ENCODE peak calls at places on chromosomes 7 and 10, in five cellular contexts. I is Peyer's patch; B is transverse colon; Z is CD8-positive, alpha-beta memory T cell; Q is bronchial epithelial cell. N is an unnamed sample. For H3K27me3, the result is how much of the 10 kb centered on the place peaks cover.

GRCh38 chr7:94368371-94368791 is 26.3 kb upstream of the COL1A2 start:
- DNase-seq in I (no peak), B (no peak), Z (no peak), Q (peak), N (peak)

GRCh38 chr10:21421794-21422193 is 103.7 kb downstream of the SKIDA1 start:
- DNase-seq in I (no peak), B (no peak), Z (no peak), Q (no peak), N (no peak)

GRCh38 chr10:33758299-33758698 is 423.8 kb upstream of the NRP1 start:
- DNase-seq in I (no peak), B (no peak), Z (no peak), Q (no peak), N (no peak)

GRCh38 chr7:27243340-27244163 is 950 bp downstream of the EVX1 start:
- DNase-seq in I (no peak), B (peak), Z (no peak), Q (no peak), N (no peak)

GRCh38 chr7:153550173-153550572 is 502.0 kb upstream of the DPP6 start:
- DNase-seq in I (no peak), B (no peak), Z (no peak), Q (peak), N (peak)

GRCh38 chr7:132614428-132615076 is 38.3 kb upstream of the PLXNA4 start:
- DNase-seq in I (no peak), B (peak), Z (no peak), Q (no peak), N (no peak)

GRCh38 chr7:66522518-66522917 is 106.2 kb upstream of the KCTD7 start:
- DNase-seq in I (no peak), B (no peak), Z (no peak), Q (no peak), N (no peak)

GRCh38 chr7:38658916-38659315 is 27.7 kb upstream of the AMPH start:
- DNase-seq in I (no peak), B (no peak), Z (no peak), Q (peak), N (peak)

GRCh38 chr7:132596588-132596987 is 20.3 kb upstream of the PLXNA4 start:
- DNase-seq in I (no peak), B (no peak), Z (no peak), Q (no peak), N (no peak)

GRCh38 chr7:3297105-3297819 is 3.8 kb upstream of the SDK1 start:
- DNase-seq in I (no peak), B (no peak), Z (no peak), Q (no peak), N (no peak)

GRCh38 chr7:22601028-22601795 is 101.2 kb upstream of the STEAP1B start:
- DNase-seq in I (no peak), B (no peak), Z (no peak), Q (no peak), N (no peak)

GRCh38 chr7:30789334-30789711 is 18.1 kb downstream of the MINDY4 start:
- DNase-seq in I (no peak), B (no peak), Z (no peak), Q (peak), N (peak)

GRCh38 chr7:166370-167060 is 25.9 kb upstream of the FAM20C start:
- DNase-seq in I (no peak), B (no peak), Z (no peak), Q (no peak), N (no peak)

GRCh38 chr10:42549851-42550250 is 88.5 kb downstream of the ZNF33B start:
- DNase-seq in I (no peak), B (no peak), Z (no peak), Q (no peak), N (no peak)

GRCh38 chr7:73477376-73477775 is 43.8 kb downstream of the FZD9 start:
- DNase-seq in I (no peak), B (no peak), Z (no peak), Q (no peak), N (no peak)

GRCh38 chr7:154438571-154438970 is 386.4 kb downstream of the DPP6 start:
- DNase-seq in I (no peak), B (no peak), Z (no peak), Q (no peak), N (no peak)

GRCh38 chr7:112050205-112050881 is 155.9 kb downstream of the DOCK4 start:
- DNase-seq in I (no peak), B (no peak), Z (no peak), Q (no peak), N (no peak)

GRCh38 chr10:126570631-126571170 is 99.8 kb downstream of the C10orf90 start:
- DNase-seq in I (no peak), B (no peak), Z (no peak), Q (no peak), N (no peak)

GRCh38 chr10:80196270-80196949 is 8.9 kb downstream of the ANXA11 start:
- DNase-seq in I (peak), B (peak), Z (peak), Q (peak), N (peak)

GRCh38 chr7:39650676-39651075 is 27.3 kb downstream of the RALA start:
- DNase-seq in I (no peak), B (no peak), Z (no peak), Q (no peak), N (no peak)

GRCh38 chr10:98172073-98172472 is 37.6 kb downstream of the R3HCC1L start:
- DNase-seq in I (no peak), B (no peak), Z (no peak), Q (no peak), N (no peak)

GRCh38 chr7:77460057-77460486 is 43.9 kb upstream of the GSAP start:
- DNase-seq in I (no peak), B (peak), Z (no peak), Q (peak), N (no peak)

GRCh38 chr10:131590567-131590966 is 279.0 kb upstream of the TCERG1L start:
- DNase-seq in I (no peak), B (no peak), Z (no peak), Q (no peak), N (no peak)

GRCh38 chr10:60353519-60354258 is 36.0 kb downstream of the ANK3 start:
- DNase-seq in I (no peak), B (no peak), Z (no peak), Q (no peak), N (no peak)

GRCh38 chr7:43535031-43535451 is 47.9 kb upstream of the STK17A start:
- DNase-seq in I (no peak), B (no peak), Z (no peak), Q (no peak), N (no peak)

GRCh38 chr10:117174439-117175214 is 22.7 kb upstream of the KCNK18 start:
- DNase-seq in I (peak), B (peak), Z (peak), Q (peak), N (peak)

GRCh38 chr10:80945267-80945880 is 407.7 kb downstream of the SH2D4B start:
- DNase-seq in I (no peak), B (no peak), Z (no peak), Q (peak), N (no peak)

GRCh38 chr10:70797840-70798239 is 12.7 kb upstream of the TBATA start:
- DNase-seq in I (no peak), B (no peak), Z (no peak), Q (no peak), N (no peak)

GRCh38 chr7:122881324-122881723 is 4.9 kb downstream of the CADPS2 start:
- DNase-seq in I (no peak), B (no peak), Z (no peak), Q (no peak), N (no peak)

GRCh38 chr7:130274983-130275649 is 8.5 kb downstream of the CPA2 start:
- DNase-seq in I (no peak), B (no peak), Z (no peak), Q (no peak), N (no peak)

GRCh38 chr7:130272456-130273080 is 5.9 kb downstream of the CPA2 start:
- DNase-seq in I (no peak), B (no peak), Z (no peak), Q (peak), N (peak)

GRCh38 chr7:130270947-130271790 is 4.5 kb downstream of the CPA2 start:
- DNase-seq in I (no peak), B (no peak), Z (no peak), Q (no peak), N (no peak)

GRCh38 chr7:130273863-130274262 is 7.2 kb downstream of the CPA2 start:
- DNase-seq in I (no peak), B (no peak), Z (no peak), Q (no peak), N (no peak)

DNA sequence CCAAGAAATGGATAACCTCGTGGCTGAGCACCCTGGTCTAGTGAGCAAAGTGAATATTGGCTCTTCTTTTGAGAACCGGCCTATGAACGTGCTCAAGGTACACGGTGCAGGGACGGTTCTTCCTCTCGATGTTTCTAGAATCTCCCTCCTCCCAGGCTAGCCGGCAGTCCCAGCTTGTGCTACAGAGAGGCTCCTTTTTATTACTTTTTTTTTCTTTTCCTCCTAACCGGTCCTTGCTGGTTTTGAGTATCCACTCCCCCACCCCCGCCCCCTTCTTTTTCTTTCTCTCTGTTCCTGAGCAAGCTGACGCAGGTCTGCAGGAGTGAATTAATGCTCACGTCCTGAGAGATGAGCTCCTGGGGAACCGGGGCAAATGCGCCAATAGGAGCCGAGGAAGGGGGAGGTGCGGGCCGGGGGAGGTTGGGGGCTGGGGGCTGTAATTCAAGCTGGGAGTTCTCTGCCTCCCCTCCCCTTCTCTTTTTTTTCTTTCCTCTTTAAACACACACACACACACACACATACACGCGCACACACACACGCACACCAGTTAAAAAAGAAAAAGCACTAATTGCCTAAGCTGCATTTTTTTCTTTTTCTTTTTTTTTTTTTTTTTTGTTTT is 6.5 kb downstream of the CPA2 start:
- DNase-seq in I (no peak), B (no peak), Z (no peak), Q (peak), N (peak)
- H3K27me3 ChIP-seq in I (under half), B (under half), Z (under half), Q (under half), N (under half)

GRCh38 chr10:88961266-88961665 is 8.7 kb upstream of the ACTA2 start:
- DNase-seq in I (no peak), B (no peak), Z (no peak), Q (no peak), N (no peak)

GRCh38 chr10:88954458-88955083 is 2.0 kb upstream of the ACTA2 start:
- DNase-seq in I (no peak), B (no peak), Z (no peak), Q (no peak), N (no peak)

GRCh38 chr10:88960854-88961253 is 8.3 kb upstream of the ACTA2 start:
- DNase-seq in I (no peak), B (no peak), Z (no peak), Q (peak), N (peak)

GRCh38 chr10:88962336-88962735 is 9.8 kb upstream of the ACTA2 start:
- DNase-seq in I (no peak), B (no peak), Z (peak), Q (no peak), N (no peak)

GRCh38 chr10:88958721-88959120 is 6.1 kb upstream of the ACTA2 start:
- DNase-seq in I (no peak), B (no peak), Z (no peak), Q (peak), N (peak)
- H3K27me3 ChIP-seq in I (under half), B (under half), Z (under half), Q (under half), N (under half)

DNA sequence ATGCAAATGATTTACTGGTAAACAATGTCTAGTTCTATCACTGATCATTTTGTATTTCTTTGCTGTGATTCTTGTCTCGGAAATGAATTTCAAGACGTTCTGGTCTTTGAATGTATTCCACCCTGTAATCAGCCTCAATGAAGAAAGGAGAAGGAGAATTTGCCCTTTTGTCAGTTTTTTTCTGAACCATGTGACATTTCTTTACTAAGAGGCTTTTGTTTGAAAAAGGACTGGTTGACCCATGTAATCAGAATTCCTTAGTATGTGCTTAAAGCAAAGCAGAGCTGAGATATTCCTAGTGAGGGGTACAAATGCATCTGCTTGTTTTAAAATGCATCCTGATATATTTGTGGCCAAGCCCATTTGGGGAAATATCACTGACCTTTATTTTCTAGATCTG is 581.6 kb downstream of the ETV1 start:
- DNase-seq in I (no peak), B (no peak), Z (no peak), Q (no peak), N (no peak)
- H3K27me3 ChIP-seq in I (under half), B (under half), Z (under half), Q (under half), N (under half)

GRCh38 chr7:128206017-128206746 is 34.9 kb upstream of the LEP start:
- DNase-seq in I (no peak), B (no peak), Z (no peak), Q (no peak), N (no peak)
- H3K27me3 ChIP-seq in I (under half), B (half or more), Z (under half), Q (under half), N (under half)

GRCh38 chr10:123149162-123149567 is 1.2 kb downstream of the HMX2 start:
- DNase-seq in I (no peak), B (no peak), Z (no peak), Q (no peak), N (no peak)
- H3K27me3 ChIP-seq in I (half or more), B (half or more), Z (half or more), Q (half or more), N (half or more)

DNA sequence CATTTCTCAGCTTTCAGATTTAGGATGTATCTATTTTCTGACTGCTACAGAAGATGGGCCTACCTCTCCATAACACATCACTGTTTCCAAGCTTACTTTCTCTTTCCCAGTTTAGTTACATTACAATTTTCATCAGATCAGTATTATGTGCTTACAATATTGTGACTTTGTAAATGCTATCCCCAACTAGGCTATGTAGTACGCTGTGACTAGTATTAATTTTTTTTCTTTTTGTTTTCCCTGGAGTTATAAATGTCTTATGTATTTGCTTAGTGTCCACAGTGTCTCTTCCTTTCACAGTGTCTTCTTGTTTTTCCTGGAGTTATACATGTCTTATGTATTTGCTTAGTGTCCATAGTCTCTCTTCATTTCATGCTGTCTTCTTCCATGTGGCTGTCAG is 188.9 kb downstream of the PTPRN2 start:
- DNase-seq in I (no peak), B (no peak), Z (no peak), Q (no peak), N (no peak)
- H3K27me3 ChIP-seq in I (under half), B (under half), Z (under half), Q (under half), N (under half)

DNA sequence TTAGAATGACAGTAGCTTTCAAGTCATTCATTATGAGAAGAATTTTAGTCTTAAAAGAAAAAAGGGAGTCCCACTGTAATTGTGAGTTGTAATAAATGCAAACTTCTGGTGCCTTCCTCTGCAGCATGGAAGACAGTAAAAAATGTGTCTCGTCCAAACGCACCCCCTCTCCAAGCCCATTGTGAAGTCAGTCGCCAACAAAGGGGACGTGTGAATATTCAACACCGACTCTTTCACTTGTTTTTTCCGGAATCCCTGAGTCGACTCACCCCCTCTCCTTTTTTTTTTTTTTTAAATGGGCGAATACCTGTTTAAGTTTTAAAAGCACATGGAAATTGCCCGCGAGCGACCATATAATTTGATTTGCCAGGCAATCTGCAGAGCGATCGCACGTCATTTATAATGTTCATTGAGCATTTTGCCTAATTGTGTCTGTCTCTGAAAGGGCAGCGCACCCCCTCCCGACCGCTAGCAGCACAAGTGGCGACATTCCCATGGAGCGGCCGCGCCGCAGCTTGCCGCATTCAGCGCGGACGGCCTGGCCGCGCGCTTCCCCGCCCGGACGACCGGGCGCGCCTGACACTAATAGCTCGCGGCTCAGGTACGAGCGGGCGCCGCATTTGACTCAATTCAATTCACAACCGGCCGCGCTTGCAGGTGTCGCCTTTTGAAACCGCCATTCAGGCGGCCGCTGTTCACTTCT is 19.1 kb upstream of the PTF1A start:
- DNase-seq in I (no peak), B (no peak), Z (no peak), Q (no peak), N (peak)
- H3K27me3 ChIP-seq in I (under half), B (half or more), Z (under half), Q (under half), N (under half)

GRCh38 chr10:118286051-118286838 is 55.9 kb downstream of the FAM204A start:
- DNase-seq in I (no peak), B (no peak), Z (no peak), Q (no peak), N (no peak)
- H3K27me3 ChIP-seq in I (under half), B (under half), Z (under half), Q (under half), N (under half)

GRCh38 chr10:72087392-72087968 is 871 bp downstream of the SPOCK2 start:
- DNase-seq in I (no peak), B (peak), Z (peak), Q (no peak), N (no peak)

GRCh38 chr10:72090326-72090725 is 2.0 kb upstream of the SPOCK2 start:
- DNase-seq in I (no peak), B (no peak), Z (no peak), Q (peak), N (no peak)

GRCh38 chr10:72087969-72088878 is at the start of gene SPOCK2:
- DNase-seq in I (no peak), B (peak), Z (peak), Q (peak), N (no peak)

GRCh38 chr10:72089618-72090017 is 1.3 kb upstream of the SPOCK2 start:
- DNase-seq in I (no peak), B (peak), Z (no peak), Q (no peak), N (no peak)

GRCh38 chr10:72088879-72089585 is 681 bp upstream of the SPOCK2 start:
- DNase-seq in I (no peak), B (no peak), Z (no peak), Q (no peak), N (no peak)
- H3K27me3 ChIP-seq in I (under half), B (under half), Z (under half), Q (under half), N (under half)

N was measured in mammary epithelial cell.